ENCODE peak calls at places on chromosomes 1 and 21, in seven cellular contexts. M, U, B, V, E, D and N are unnamed samples.

GRCh38 chr1:198481661-198482060 is 58.8 kb downstream of the ATP6V1G3 start:
- DNase-seq in M (peak), U (no peak), B (no peak), V (no peak), E (no peak), D (no peak), N (no peak)

GRCh38 chr1:189658381-189658780 is 819.3 kb downstream of the BRINP3 start:
- DNase-seq in M (no peak), U (no peak), B (no peak), V (no peak), E (no peak), D (no peak), N (no peak)

GRCh38 chr1:77536813-77537212 is 145.6 kb downstream of the ZZZ3 start:
- DNase-seq in M (no peak), U (no peak), B (no peak), V (peak), E (no peak), D (peak), N (peak)

GRCh38 chr1:77234943-77235342 is 15.7 kb upstream of the PIGK start:
- DNase-seq in M (no peak), U (no peak), B (no peak), V (no peak), E (no peak), D (no peak), N (no peak)

GRCh38 chr1:27148591-27148990 is 6.3 kb downstream of the SLC9A1 start:
- DNase-seq in M (no peak), U (no peak), B (no peak), V (no peak), E (no peak), D (no peak), N (no peak)

GRCh38 chr21:42534361-42534900 is 20.8 kb downstream of the SLC37A1 start:
- DNase-seq in M (peak), U (peak), B (no peak), V (no peak), E (peak), D (no peak), N (no peak)

GRCh38 chr21:37767984-37768383 is 148.3 kb downstream of the KCNJ6 start:
- DNase-seq in M (no peak), U (no peak), B (no peak), V (no peak), E (no peak), D (peak), N (no peak)

GRCh38 chr1:53346007-53346813 is 18.3 kb upstream of the LRP8 start:
- DNase-seq in M (no peak), U (no peak), B (no peak), V (no peak), E (no peak), D (no peak), N (no peak)

GRCh38 chr21:46639489-46640386 is 4.3 kb downstream of the PRMT2 start:
- DNase-seq in M (peak), U (no peak), B (no peak), V (no peak), E (no peak), D (no peak), N (no peak)

GRCh38 chr1:89536555-89537393 is 12.1 kb downstream of the LRRC8B start:
- DNase-seq in M (no peak), U (no peak), B (no peak), V (no peak), E (no peak), D (no peak), N (no peak)

GRCh38 chr1:228360533-228361313 is 45.9 kb downstream of the TRIM11 start:
- DNase-seq in M (no peak), U (no peak), B (no peak), V (no peak), E (no peak), D (no peak), N (no peak)

GRCh38 chr21:45454081-45454923 is 49.3 kb downstream of the COL18A1 start:
- DNase-seq in M (no peak), U (no peak), B (no peak), V (no peak), E (no peak), D (no peak), N (no peak)

GRCh38 chr1:51421961-51422360 is 91.6 kb upstream of the TTC39A start:
- DNase-seq in M (peak), U (peak), B (no peak), V (peak), E (peak), D (peak), N (peak)

GRCh38 chr21:14833952-14834351 is 230.8 kb downstream of the NRIP1 start:
- DNase-seq in M (no peak), U (no peak), B (no peak), V (no peak), E (no peak), D (no peak), N (no peak)